ENCODE peak calls at places on chromosomes 2 and 18, in five cellular contexts. R is sigmoid colon, S is GM23338, G is HFF-Myc, T is right cardiac atrium. I is an unnamed sample.

GRCh38 chr2:2484301-2484700 is 153.2 kb upstream of the MYT1L start:
- DNase-seq in S (no peak), R (no peak), G (no peak), T (no peak), I (no peak)

GRCh38 chr2:64989126-64989981 is at the start of gene SLC1A4:
- DNase-seq in G (peak), S (peak), T (peak), R (peak), I (peak)

GRCh38 chr2:226985227-226985946 is 149.5 kb downstream of the RHBDD1 start:
- DNase-seq in R (no peak), T (no peak), G (peak), S (peak), I (peak)

GRCh38 chr2:112160591-112161250 is 22.5 kb downstream of the FBLN7 start:
- DNase-seq in R (no peak), T (no peak), S (no peak), G (no peak), I (no peak)

GRCh38 chr2:16630463-16630862 is 35.2 kb downstream of the CYRIA start:
- DNase-seq in R (no peak), S (no peak), T (no peak), G (no peak), I (no peak)

GRCh38 chr18:48408111-48408726 is 964 bp downstream of the ZBTB7C start:
- DNase-seq in G (no peak), T (peak), S (peak), R (no peak), I (no peak)

GRCh38 chr18:10057808-10058791 is 144.3 kb downstream of the VAPA start:
- DNase-seq in T (no peak), R (no peak), G (peak), S (no peak), I (peak)

GRCh38 chr2:105581568-105581944 is 163.2 kb upstream of the NCK2 start:
- DNase-seq in R (no peak), T (no peak), S (no peak), G (no peak), I (no peak)

GRCh38 chr18:76351961-76352581 is 143.0 kb downstream of the ZNF516 start:
- DNase-seq in T (peak), G (peak), R (peak), S (peak), I (peak)

GRCh38 chr2:94977826-94978225 is 47.7 kb upstream of the MAL start:
- DNase-seq in G (no peak), T (no peak), R (no peak), S (no peak), I (no peak)

GRCh38 chr18:832085-832681 is 20.1 kb upstream of the YES1 start:
- DNase-seq in T (peak), R (no peak), S (peak), G (no peak), I (no peak)

GRCh38 chr18:44677933-44678332 is 2.8 kb upstream of the SETBP1 start:
- DNase-seq in S (no peak), R (no peak), T (no peak), G (no peak), I (no peak)

GRCh38 chr18:44680271-44681038 is at the start of gene SETBP1:
- DNase-seq in G (no peak), S (peak), T (peak), R (peak), I (no peak)

GRCh38 chr18:44679056-44679911 is 1.4 kb upstream of the SETBP1 start:
- DNase-seq in R (peak), S (peak), G (peak), T (peak), I (peak)

GRCh38 chr18:44679912-44680270 is 797 bp upstream of the SETBP1 start:
- DNase-seq in T (peak), S (peak), G (no peak), R (peak), I (no peak)

GRCh38 chr18:44678725-44679055 is 2.0 kb upstream of the SETBP1 start:
- DNase-seq in G (no peak), T (no peak), R (no peak), S (no peak), I (no peak)
- H3K4me3 ChIP-seq in G (peak), T (no peak), R (no peak), S (peak), I (peak)

GRCh38 chr2:180694445-180695421 is 285.7 kb upstream of the UBE2E3 start:
- DNase-seq in R (no peak), S (no peak), T (no peak), G (no peak), I (no peak)
- H3K4me3 ChIP-seq in R (no peak), S (no peak), T (peak), G (no peak), I (no peak)

GRCh38 chr2:66577331-66578041 is 142.6 kb downstream of the MEIS1 start:
- DNase-seq in G (no peak), R (peak), S (peak), T (peak), I (no peak)

GRCh38 chr2:66574701-66575624 is 140.0 kb downstream of the MEIS1 start:
- DNase-seq in T (peak), S (peak), G (peak), R (peak), I (peak)

GRCh38 chr2:66578067-66578852 is 143.3 kb downstream of the MEIS1 start:
- DNase-seq in S (no peak), T (no peak), G (no peak), R (peak), I (no peak)

GRCh38 chr2:66575625-66576371 is 140.9 kb downstream of the MEIS1 start:
- DNase-seq in S (peak), G (no peak), R (peak), T (peak), I (no peak)

DNA sequence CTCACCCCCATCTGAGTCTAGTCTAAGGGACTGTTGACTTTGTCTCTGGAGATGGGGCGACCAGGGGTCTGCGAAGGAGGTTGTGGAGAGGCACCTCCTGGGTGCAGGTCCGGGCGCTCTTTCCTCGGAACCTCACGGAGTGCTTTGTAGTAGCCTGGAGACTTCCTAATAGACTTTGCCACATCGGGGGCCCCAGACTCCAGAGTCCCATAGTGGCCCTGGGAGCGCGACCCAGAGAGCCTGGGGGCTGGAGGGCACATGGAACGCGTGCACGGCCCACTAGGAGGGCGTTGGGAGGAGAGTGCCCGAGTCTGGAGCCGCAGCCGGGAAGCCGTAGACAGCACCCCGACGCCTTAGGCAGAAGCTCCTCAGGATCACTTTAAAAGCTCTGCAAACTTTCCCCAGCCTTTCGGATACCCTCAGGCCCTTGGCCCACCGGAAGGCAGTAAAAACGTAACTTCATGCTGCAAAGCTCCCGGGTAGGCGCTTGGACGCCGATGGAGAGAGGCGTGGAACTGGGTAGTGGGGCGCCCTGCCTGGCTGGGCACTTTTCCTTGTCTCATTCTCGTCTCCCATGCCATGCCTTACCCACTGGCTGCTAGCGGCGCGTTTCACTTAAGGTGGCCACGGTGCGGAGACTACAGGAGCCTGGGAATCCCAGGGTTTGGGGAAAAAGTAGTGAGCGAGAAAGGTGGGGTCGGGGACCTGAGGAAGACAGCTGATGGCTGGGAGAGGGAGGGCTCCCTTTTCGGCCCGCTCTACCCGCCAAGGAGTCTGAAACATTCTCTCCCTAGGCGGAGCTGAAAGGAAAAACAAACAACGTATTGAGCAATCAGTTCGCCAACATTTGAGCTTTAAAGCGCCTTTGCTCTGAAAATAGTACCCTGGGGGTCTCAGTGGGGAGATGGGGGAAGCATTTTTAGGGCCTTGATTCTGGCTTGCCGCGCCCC is 141.7 kb downstream of the MEIS1 start:
- DNase-seq in T (peak), S (peak), R (peak), G (no peak), I (no peak)
- H3K4me3 ChIP-seq in T (peak), S (peak), R (peak), G (peak), I (peak)

DNA sequence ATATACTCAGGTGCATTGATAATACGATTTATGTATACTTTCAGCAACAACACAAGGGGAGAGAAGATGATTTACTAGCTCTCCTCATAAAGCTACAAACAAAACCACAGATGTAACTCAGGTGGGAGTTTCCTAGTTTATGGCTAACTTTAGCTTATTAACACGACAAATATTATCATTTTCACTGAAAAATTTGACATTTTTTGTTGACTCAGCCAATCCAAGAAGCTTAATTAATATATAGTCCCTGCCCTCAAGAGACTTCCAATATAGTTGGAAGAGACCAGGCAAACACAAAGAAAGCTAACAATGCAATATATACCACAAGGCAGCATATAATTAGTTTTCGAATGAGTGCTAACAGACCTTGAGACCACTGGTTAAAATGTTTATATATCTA is 786 bp downstream of the WDR12 start:
- DNase-seq in G (no peak), T (no peak), S (no peak), R (no peak), I (no peak)
- H3K4me3 ChIP-seq in G (peak), T (peak), S (peak), R (no peak), I (peak)

DNA sequence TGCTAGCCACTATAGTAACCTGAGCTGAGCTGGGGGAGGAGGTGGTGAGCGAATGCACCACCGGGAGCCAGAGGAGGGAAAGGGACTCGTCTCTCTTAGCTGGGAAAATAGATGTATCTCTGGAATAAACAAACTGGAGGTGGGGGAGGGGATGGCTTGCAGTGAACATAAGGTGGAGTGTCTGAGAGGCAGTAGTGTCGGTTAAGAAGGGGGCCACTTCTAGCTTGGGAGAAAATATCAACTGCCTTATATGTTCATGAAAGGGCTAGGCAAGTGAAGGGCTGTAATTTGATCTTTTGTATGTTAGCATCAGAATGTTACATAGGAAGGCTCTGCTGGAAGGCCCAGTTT is 2.2 kb downstream of the SETBP1 start:
- DNase-seq in R (peak), T (no peak), G (no peak), S (peak), I (no peak)
- H3K4me3 ChIP-seq in R (peak), T (no peak), G (no peak), S (peak), I (peak)

GRCh38 chr18:12779456-12779855 is 76.6 kb downstream of the PSMG2 start:
- DNase-seq in G (no peak), S (no peak), T (no peak), R (no peak), I (no peak)

GRCh38 chr18:12779043-12779442 is 76.2 kb downstream of the PSMG2 start:
- DNase-seq in G (no peak), R (no peak), S (no peak), T (no peak), I (no peak)

GRCh38 chr18:12776821-12777471 is 74.1 kb downstream of the PSMG2 start:
- DNase-seq in G (no peak), T (no peak), R (no peak), S (peak), I (no peak)

GRCh38 chr18:12774982-12775381 is 72.1 kb downstream of the PSMG2 start:
- DNase-seq in S (no peak), G (no peak), R (no peak), T (no peak), I (no peak)

GRCh38 chr18:12777543-12777942 is 74.7 kb downstream of the PSMG2 start:
- DNase-seq in G (no peak), S (no peak), R (no peak), T (no peak), I (no peak)
- H3K4me3 ChIP-seq in G (peak), S (peak), R (no peak), T (no peak), I (no peak)

DNA sequence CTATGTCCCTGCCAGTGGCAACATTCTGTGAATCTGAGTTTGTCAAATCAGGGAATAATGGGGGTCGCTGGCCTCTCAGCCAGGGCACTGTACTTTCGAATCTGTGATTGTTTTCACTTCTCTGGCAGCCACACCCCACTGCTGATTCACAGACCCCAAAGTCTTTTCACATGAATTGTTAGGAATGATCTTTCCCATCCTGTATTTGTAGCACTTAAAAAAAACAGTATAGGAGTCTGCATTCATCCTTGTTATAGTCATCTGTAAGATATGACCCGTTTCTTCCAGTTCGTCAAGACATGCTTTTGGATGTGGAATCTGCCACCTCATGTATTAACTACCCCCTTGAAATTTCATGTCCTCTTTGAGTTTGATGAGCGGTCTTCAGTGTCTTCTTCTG is 928 bp downstream of the NAGK start:
- DNase-seq in T (no peak), G (no peak), S (no peak), R (peak), I (no peak)
- H3K4me3 ChIP-seq in T (peak), G (peak), S (peak), R (peak), I (peak)

GRCh38 chr2:98463081-98463481 is 18.4 kb downstream of the INPP4A start:
- DNase-seq in T (no peak), S (no peak), G (no peak), R (peak), I (no peak)
- H3K4me3 ChIP-seq in T (no peak), S (no peak), G (no peak), R (no peak), I (no peak)

GRCh38 chr2:82084679-82085392 is 1780.3 kb upstream of the LRRTM1 start:
- DNase-seq in T (no peak), S (no peak), G (no peak), R (no peak), I (no peak)

DNA sequence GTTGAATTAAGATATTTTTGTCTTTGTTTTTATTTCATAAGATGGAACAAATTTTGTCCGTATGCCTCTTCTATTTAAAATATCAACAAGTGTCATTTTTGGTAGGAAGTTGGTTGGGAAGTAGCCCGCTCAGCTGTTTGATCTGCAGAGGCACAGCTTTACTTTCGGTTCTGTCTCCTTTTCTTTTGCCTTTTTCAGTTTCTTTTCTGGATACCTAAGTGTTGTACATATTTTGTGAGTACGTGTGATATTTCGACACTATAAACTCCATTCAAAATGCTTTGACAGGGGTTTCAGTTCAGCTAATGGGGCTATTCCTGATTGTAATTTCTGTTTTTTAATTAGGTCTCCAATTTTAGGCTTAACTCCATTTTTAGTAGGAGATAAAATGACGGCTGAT is 1785.0 kb upstream of the LRRTM1 start:
- DNase-seq in R (no peak), S (no peak), G (no peak), T (no peak), I (no peak)
- H3K4me3 ChIP-seq in R (no peak), S (no peak), G (no peak), T (peak), I (no peak)

GRCh38 chr2:54750040-54750439 is 26.6 kb downstream of the EML6 start:
- DNase-seq in S (no peak), G (no peak), R (no peak), T (no peak), I (no peak)

GRCh38 chr2:54760310-54760709 is 36.8 kb downstream of the EML6 start:
- DNase-seq in S (no peak), G (no peak), R (no peak), T (no peak), I (no peak)

GRCh38 chr2:54752439-54752838 is 29.0 kb downstream of the EML6 start:
- DNase-seq in S (no peak), T (no peak), R (no peak), G (no peak), I (no peak)

GRCh38 chr2:54757496-54757895 is 34.0 kb downstream of the EML6 start:
- DNase-seq in G (no peak), S (peak), R (no peak), T (no peak), I (no peak)

GRCh38 chr2:54755641-54756326 is 32.3 kb downstream of the EML6 start:
- DNase-seq in S (peak), R (no peak), G (no peak), T (no peak), I (no peak)
- H3K4me3 ChIP-seq in S (no peak), R (no peak), G (no peak), T (no peak), I (no peak)